ENCODE peak calls at places on chromosomes 6 and 20, in nine cellular contexts. B is kidney epithelial cell, Y is fibroblast of the aortic adventitia, V is Peyer's patch, Q is nucleus accumbens, L is B cell, H is aorta, M is dorsolateral prefrontal cortex, N is ACHN. Z is an unnamed sample.

GRCh38 chr6:105560611-105561066 is 157.8 kb upstream of the PREP start:
- DNase-seq in Y (peak; percentile 22), Q (no peak), M (no peak), L (no peak), V (no peak), N (no peak), H (no peak), B (no peak), Z (peak; percentile 47)

GRCh38 chr6:168115748-168116445 is 36.9 kb upstream of the FRMD1 start:
- DNase-seq in H (peak; percentile 60), M (no peak), B (no peak), Y (no peak), L (no peak), Q (no peak), V (peak; percentile 26), N (no peak), Z (no peak)

GRCh38 chr6:139593081-139593480 is 218.6 kb upstream of the CITED2 start:
- DNase-seq in L (no peak), Q (no peak), N (no peak), H (no peak), M (no peak), V (no peak), Y (no peak), B (no peak), Z (no peak)

GRCh38 chr6:98547151-98547550 is 287.2 kb upstream of the POU3F2 start:
- DNase-seq in B (no peak), V (no peak), H (no peak), L (no peak), N (no peak), Y (no peak), Q (no peak), M (no peak), Z (no peak)

GRCh38 chr20:21433329-21433890 is 36.1 kb upstream of the NKX2-4 start:
- DNase-seq in V (no peak), L (no peak), B (no peak), H (no peak), M (no peak), Y (peak; percentile 28), Q (no peak), N (peak; percentile 70), Z (no peak)

GRCh38 chr20:1003920-1004697 is 2.0 kb upstream of the RSPO4 start:
- DNase-seq in Q (no peak), M (no peak), B (no peak), N (no peak), H (no peak), Y (no peak), L (no peak), V (no peak), Z (no peak)

GRCh38 chr6:109050012-109050411 is 44.6 kb downstream of the SESN1 start:
- DNase-seq in M (peak; percentile 52), N (no peak), Y (no peak), H (no peak), V (no peak), B (no peak), L (no peak), Q (no peak), Z (no peak)

GRCh38 chr6:34358389-34358906 is 34.0 kb downstream of the NUDT3 start:
- DNase-seq in H (no peak), M (no peak), Q (no peak), L (no peak), V (no peak), N (no peak), B (no peak), Y (peak; percentile 57), Z (no peak)

GRCh38 chr6:16511048-16511660 is 250.1 kb downstream of the ATXN1 start:
- DNase-seq in V (no peak), N (peak; percentile 38), H (no peak), Q (no peak), Y (peak; percentile 63), B (no peak), M (no peak), L (no peak), Z (no peak)

GRCh38 chr6:15653581-15653980 is 9.2 kb downstream of the DTNBP1 start:
- DNase-seq in Y (no peak), Q (no peak), N (no peak), M (no peak), B (no peak), V (no peak), H (no peak), L (no peak), Z (peak; percentile 24)